ENCODE peak calls at places on chromosomes 4 and X, in ten cellular contexts. G is stimulated activated CD8-positive, alpha-beta memory T cell treated with anti-CD3 and anti-CD28 coated beads, Interleukin-7, amount 100 ng/mL, for 24 hours; K is psoas muscle; Q is GM06990; E is CD8-positive, alpha-beta T cell; L is GM23248; H is T-helper 9 cell; M is D341Med; Y is foreskin keratinocyte; A is GM12865. O is an unnamed sample.

GRCh38 chrX:9183481-9183880 is 149.6 kb upstream of the FAM9B start:
- DNase-seq in E (no peak), G (no peak), Q (no peak), K (no peak), H (no peak), Y (no peak), M (no peak), A (no peak), L (no peak), O (no peak)

GRCh38 chrX:8783100-8784098 is 17.8 kb downstream of the FAM9A start:
- DNase-seq in H (peak), A (peak), K (no peak), M (peak), G (peak), Y (no peak), L (peak), E (peak), Q (peak), O (no peak)

GRCh38 chr4:184136525-184136924 is 81.1 kb downstream of the ENPP6 start:
- DNase-seq in Y (no peak), K (no peak), G (no peak), H (no peak), L (no peak), A (no peak), E (no peak), Q (no peak), M (no peak), O (no peak)

GRCh38 chr4:102807345-102807744 is 20.0 kb downstream of the UBE2D3 start:
- DNase-seq in Y (no peak), E (no peak), M (no peak), H (no peak), A (no peak), G (no peak), K (no peak), L (no peak), Q (no peak), O (no peak)

GRCh38 chr4:38623260-38623659 is 40.7 kb upstream of the KLF3 start:
- DNase-seq in Q (no peak), M (no peak), K (no peak), A (no peak), H (no peak), E (no peak), L (no peak), Y (no peak), G (no peak), O (no peak)

GRCh38 chr4:147678121-147678520 is 5.8 kb downstream of the PRMT9 start:
- DNase-seq in H (no peak), L (no peak), Q (no peak), A (no peak), Y (no peak), G (no peak), M (no peak), E (no peak), K (no peak), O (no peak)

GRCh38 chr4:6542951-6543350 is 32.0 kb upstream of the MAN2B2 start:
- DNase-seq in E (no peak), H (no peak), K (no peak), G (no peak), L (no peak), Q (no peak), A (no peak), Y (no peak), M (no peak), O (no peak)

GRCh38 chr4:52076731-52077130 is 25.6 kb downstream of the SPATA18 start:
- DNase-seq in E (no peak), G (no peak), A (no peak), K (no peak), Y (no peak), H (no peak), Q (no peak), L (no peak), M (no peak), O (no peak)

GRCh38 chrX:14056201-14056600 is 26.5 kb upstream of the GEMIN8 start:
- DNase-seq in K (no peak), Q (no peak), E (no peak), A (no peak), H (no peak), Y (no peak), M (no peak), G (no peak), L (no peak), O (no peak)

O was measured in upper lobe of right lung.